ENCODE peak calls at places on chromosomes 1 and 21, in eight cellular contexts. M is cardiac muscle cell, Z is bronchial epithelial cell, D is AG04450, L is cardiac fibroblast, S is AG10803, P is body of pancreas, W is T-helper 9 cell. V is an unnamed sample.

GRCh38 chr1:232996143-232996542 is 45.7 kb downstream of the NTPCR start:
- DNase-seq in M (no peak), Z (no peak), D (no peak), L (no peak), S (no peak), P (no peak), W (no peak), V (no peak)

GRCh38 chr1:54615531-54616245 is 7.6 kb downstream of the FAM151A start:
- DNase-seq in M (no peak), Z (peak; percentile 95), D (no peak), L (no peak), S (no peak), P (no peak), W (no peak), V (no peak)

GRCh38 chr1:82399093-82399492 is 598.4 kb downstream of the ADGRL2 start:
- DNase-seq in M (no peak), Z (no peak), D (no peak), L (peak; percentile 4), S (no peak), P (no peak), W (no peak), V (no peak)

GRCh38 chr1:237677979-237678378 is 212.7 kb downstream of the ZP4 start:
- DNase-seq in M (no peak), Z (peak; percentile 33), D (peak; percentile 47), L (peak; percentile 48), S (peak; percentile 17), P (no peak), W (no peak), V (no peak)

GRCh38 chr1:27130798-27131197 is 24.1 kb downstream of the SLC9A1 start:
- DNase-seq in M (no peak), Z (no peak), D (no peak), L (no peak), S (no peak), P (no peak), W (no peak), V (no peak)

GRCh38 chr1:14629363-14629762 is 30.9 kb downstream of the KAZN start:
- DNase-seq in M (no peak), Z (no peak), D (no peak), L (no peak), S (no peak), P (no peak), W (no peak), V (no peak)

GRCh38 chr1:17525065-17525464 is 14.4 kb upstream of the ARHGEF10L start:
- DNase-seq in M (no peak), Z (no peak), D (no peak), L (no peak), S (no peak), P (no peak), W (no peak), V (no peak)

GRCh38 chr1:154791292-154792278 is 78.5 kb downstream of the KCNN3 start:
- DNase-seq in M (no peak), Z (peak; percentile 55), D (no peak), L (peak; percentile 47), S (peak; percentile 12), P (no peak), W (peak; percentile 68), V (no peak)

GRCh38 chr1:17233675-17234074 is 15.2 kb upstream of the PADI3 start:
- DNase-seq in M (no peak), Z (peak; percentile 98), D (peak; percentile 77), L (peak; percentile 81), S (peak; percentile 92), P (peak; percentile 64), W (no peak), V (no peak)

GRCh38 chr21:33299181-33299752 is 25.5 kb upstream of the IFNAR1 start:
- DNase-seq in M (no peak), Z (peak; percentile 72), D (no peak), L (no peak), S (no peak), P (no peak), W (no peak), V (no peak)